ENCODE peak calls at places on chromosomes 16 and 17, in nine cellular contexts. I is NCI-H345; N is upper lobe of right lung; H is pancreas; W is NCI-H1436; V is EL; D is activated CD4-positive, CD25-positive, alpha-beta regulatory T cell; P is mucosa of gallbladder; R is caudate nucleus. C is an unnamed sample.
A peak's percentile ranks its signal among the peaks of the same experiment; 100 is the strongest.

GRCh38 chr17:66966529-66967418 is 2.3 kb downstream of the CACNG4 start:
- DNase-seq in I (no peak), H (no peak), D (no peak), P (no peak), W (no peak), N (no peak), R (no peak), V (no peak), C (no peak)

GRCh38 chr17:32335647-32336046 is 6.3 kb downstream of the C17orf75 start:
- DNase-seq in R (no peak), D (no peak), P (no peak), I (no peak), N (no peak), W (no peak), V (peak; percentile 88), H (no peak), C (no peak)

GRCh38 chr17:57006040-57006439 is 28.1 kb downstream of the SCPEP1 start:
- DNase-seq in P (no peak), R (no peak), N (no peak), V (peak; percentile 51), D (no peak), I (no peak), H (no peak), W (no peak), C (no peak)

GRCh38 chr17:1783271-1783670 is 21.4 kb downstream of the SERPINF1 start:
- DNase-seq in N (peak; percentile 80), I (no peak), P (no peak), D (no peak), R (no peak), H (no peak), W (no peak), V (no peak), C (no peak)

GRCh38 chr16:73057369-73058210 is 9.7 kb upstream of the ZFHX3 start:
- DNase-seq in R (no peak), N (peak; percentile 74), W (no peak), H (no peak), P (no peak), I (peak; percentile 19), D (no peak), V (peak; percentile 41), C (no peak)

GRCh38 chr16:14364386-14365199 is 265.5 kb downstream of the PARN start:
- DNase-seq in P (no peak), D (no peak), W (no peak), N (peak; percentile 73), I (no peak), V (peak; percentile 94), H (no peak), R (no peak), C (no peak)

GRCh38 chr17:77455111-77455877 is 314.5 kb downstream of the SEC14L1 start:
- DNase-seq in H (no peak), V (no peak), W (no peak), R (no peak), P (no peak), N (no peak), I (no peak), D (no peak), C (no peak)

GRCh38 chr16:46573008-46573833 is 48.0 kb downstream of the SHCBP1 start:
- DNase-seq in I (no peak), P (no peak), D (no peak), H (no peak), R (no peak), W (no peak), N (no peak), V (peak; percentile 90), C (no peak)

GRCh38 chr17:55492951-55493350 is 18.3 kb downstream of the SMIM36 start:
- DNase-seq in V (no peak), H (no peak), N (no peak), D (no peak), W (no peak), R (no peak), I (no peak), P (no peak), C (no peak)

GRCh38 chr16:30665155-30665829 is 7.1 kb downstream of the FBRS start:
- DNase-seq in N (no peak), W (no peak), P (no peak), I (no peak), H (no peak), R (no peak), V (no peak), D (no peak), C (no peak)

GRCh38 chr16:85735225-85735722 is 15.6 kb downstream of the C16orf74 start:
- DNase-seq in H (no peak), N (no peak), W (no peak), V (no peak), R (no peak), I (no peak), P (no peak), D (no peak), C (no peak)

GRCh38 chr16:50692999-50693781 is at the start of gene NOD2:
- DNase-seq in H (no peak), P (no peak), N (no peak), V (no peak), R (no peak), W (no peak), D (no peak), I (no peak), C (no peak)

GRCh38 chr16:89118361-89119061 is 24.9 kb downstream of the ACSF3 start:
- DNase-seq in R (no peak), V (no peak), D (no peak), I (no peak), N (peak; percentile 50), P (no peak), H (no peak), W (no peak), C (no peak)

GRCh38 chr16:80938035-80938927 is 68.4 kb downstream of the CMC2 start:
- DNase-seq in V (peak; percentile 96), H (no peak), P (peak; percentile 27), I (no peak), N (no peak), D (no peak), R (no peak), W (no peak), C (no peak)

GRCh38 chr17:7836596-7837374 is 2.8 kb downstream of the KDM6B start:
- DNase-seq in W (peak; percentile 95), R (peak; percentile 28), H (peak; percentile 99), N (peak; percentile 94), D (peak; percentile 36), V (peak; percentile 98), P (peak; percentile 93), I (peak; percentile 94), C (peak; percentile 93)

GRCh38 chr17:74497471-74497870 is 31.0 kb downstream of the CD300A start:
- DNase-seq in V (no peak), H (no peak), R (no peak), I (no peak), D (no peak), W (no peak), P (no peak), N (peak; percentile 23), C (no peak)

GRCh38 chr16:62966626-62967025 is 930.4 kb upstream of the CDH8 start:
- DNase-seq in D (no peak), W (no peak), P (no peak), V (no peak), I (no peak), N (no peak), H (no peak), R (no peak), C (no peak)

GRCh38 chr17:192666-193425 is 11.4 kb upstream of the DOC2B start:
- DNase-seq in I (no peak), N (no peak), P (no peak), W (no peak), H (no peak), V (no peak), R (no peak), D (no peak), C (no peak)

GRCh38 chr16:1035066-1035415 is 37.5 kb upstream of the SSTR5 start:
- DNase-seq in D (no peak), H (no peak), P (no peak), V (no peak), I (no peak), R (peak; percentile 72), N (no peak), W (no peak), C (no peak)

GRCh38 chr17:47238321-47239010 is 15.2 kb upstream of the ITGB3 start:
- DNase-seq in W (no peak), I (no peak), R (no peak), P (no peak), D (no peak), V (no peak), H (no peak), N (no peak), C (no peak)

GRCh38 chr17:42520540-42520951 is 15.5 kb upstream of the NAGLU start:
- DNase-seq in N (no peak), D (peak; percentile 7), P (no peak), V (no peak), R (no peak), W (no peak), I (no peak), H (no peak), C (no peak)

GRCh38 chr16:50114357-50115129 is 38.6 kb upstream of the TENT4B start:
- DNase-seq in D (no peak), R (no peak), V (no peak), N (no peak), H (no peak), P (no peak), I (no peak), W (no peak), C (no peak)

GRCh38 chr17:30230596-30231125 is 4.8 kb downstream of the SLC6A4 start:
- DNase-seq in W (no peak), I (no peak), P (no peak), V (no peak), R (no peak), N (no peak), H (no peak), D (no peak), C (no peak)

C was measured in NCI-H1930.